ENCODE peak calls at places on chromosomes 12 and 14, in eight cellular contexts. I is CD8-positive, alpha-beta memory T cell; Z is activated naive CD4-positive, alpha-beta T cell treated with anti-CD3 and anti-CD28 coated beads, Interleukin-2, amount 50 U/mL, for 72 hours; J is left cardiac atrium; P is HTR-8/SVneo; G is KBM-7; V is SHP77 treated with DMSO at 0.1 percent for 48 hours; A is cardiac muscle cell. L is an unnamed sample.
A peak's percentile ranks its signal among the peaks of the same experiment; 100 is the strongest.

GRCh38 chr14:35420036-35420811 is 15.7 kb upstream of the NFKBIA start:
- DNase-seq in I (no peak), Z (no peak), J (no peak), P (peak; percentile 40), G (no peak), V (no peak), A (peak; percentile 50), L (no peak)

GRCh38 chr14:44988694-44989093 is 26.7 kb downstream of the TOGARAM1 start:
- DNase-seq in I (no peak), Z (no peak), J (no peak), P (no peak), G (no peak), V (no peak), A (peak; percentile 13), L (no peak)

GRCh38 chr12:131784909-131785762 is 43.1 kb upstream of the MMP17 start:
- DNase-seq in I (no peak), Z (no peak), J (no peak), P (no peak), G (no peak), V (no peak), A (no peak), L (no peak)

GRCh38 chr12:106655577-106655976 is 72.8 kb downstream of the RFX4 start:
- DNase-seq in I (no peak), Z (no peak), J (no peak), P (no peak), G (no peak), V (no peak), A (no peak), L (no peak)

GRCh38 chr14:104677506-104678332 is 11.7 kb upstream of the INF2 start:
- DNase-seq in I (peak; percentile 48), Z (peak; percentile 82), J (peak; percentile 86), P (peak; percentile 74), G (peak; percentile 95), V (peak; percentile 47), A (peak; percentile 86), L (no peak)

GRCh38 chr12:29208935-29209701 is 60.0 kb downstream of the FAR2 start:
- DNase-seq in I (no peak), Z (no peak), J (no peak), P (no peak), G (no peak), V (no peak), A (no peak), L (no peak)

GRCh38 chr12:132379996-132380395 is 50.6 kb upstream of the GALNT9 start:
- DNase-seq in I (no peak), Z (no peak), J (no peak), P (no peak), G (no peak), V (no peak), A (no peak), L (no peak)

GRCh38 chr14:95662376-95663186 is 23.6 kb upstream of the TCL1B start:
- DNase-seq in I (no peak), Z (no peak), J (no peak), P (no peak), G (no peak), V (no peak), A (no peak), L (no peak)

GRCh38 chr12:57829025-57829777 is 10.7 kb upstream of the AVIL start:
- DNase-seq in I (no peak), Z (no peak), J (no peak), P (no peak), G (peak; percentile 51), V (no peak), A (no peak), L (no peak)

GRCh38 chr14:72855913-72856312 is 38.0 kb downstream of the DPF3 start:
- DNase-seq in I (no peak), Z (no peak), J (no peak), P (no peak), G (no peak), V (no peak), A (no peak), L (no peak)

GRCh38 chr12:114616081-114616480 is 67.9 kb downstream of the TBX3 start:
- DNase-seq in I (no peak), Z (no peak), J (no peak), P (no peak), G (no peak), V (no peak), A (no peak), L (no peak)

GRCh38 chr12:45014396-45014795 is 36.5 kb downstream of the DBX2 start:
- DNase-seq in I (no peak), Z (no peak), J (no peak), P (no peak), G (no peak), V (no peak), A (no peak), L (no peak)

GRCh38 chr14:22545842-22546721 is 42.9 kb downstream of the DAD1 start:
- DNase-seq in I (no peak), Z (no peak), J (no peak), P (no peak), G (no peak), V (no peak), A (peak; percentile 72), L (no peak)

GRCh38 chr12:99079811-99080210 is 434.7 kb downstream of the APAF1 start:
- DNase-seq in I (no peak), Z (no peak), J (no peak), P (no peak), G (no peak), V (no peak), A (no peak), L (no peak)

GRCh38 chr14:89485264-89485663 is 68.2 kb upstream of the FOXN3 start:
- DNase-seq in I (no peak), Z (no peak), J (no peak), P (no peak), G (no peak), V (no peak), A (no peak), L (no peak)

GRCh38 chr12:45235087-45236025 is 19.5 kb downstream of the ANO6 start:
- DNase-seq in I (no peak), Z (no peak), J (no peak), P (no peak), G (no peak), V (no peak), A (peak; percentile 42), L (no peak)

GRCh38 chr12:125512541-125513298 is 447.5 kb downstream of the AACS start:
- DNase-seq in I (no peak), Z (no peak), J (no peak), P (no peak), G (peak; percentile 49), V (no peak), A (no peak), L (no peak)

GRCh38 chr14:99318091-99318958 is 46.3 kb upstream of the BCL11B start:
- DNase-seq in I (no peak), Z (no peak), J (no peak), P (no peak), G (no peak), V (no peak), A (no peak), L (no peak)

GRCh38 chr12:1920436-1920835 is 2.0 kb upstream of the CACNA2D4 start:
- DNase-seq in I (no peak), Z (no peak), J (no peak), P (no peak), G (peak; percentile 39), V (no peak), A (no peak), L (no peak)

GRCh38 chr12:1793426-1794210 is 26.7 kb upstream of the LRTM2 start:
- DNase-seq in I (no peak), Z (no peak), J (no peak), P (no peak), G (no peak), V (no peak), A (no peak), L (no peak)

GRCh38 chr12:6766651-6767300 is 613 bp downstream of the PTMS start:
- DNase-seq in I (peak; percentile 45), Z (no peak), J (peak; percentile 86), P (peak; percentile 72), G (peak; percentile 56), V (no peak), A (peak; percentile 76), L (peak; percentile 71)

GRCh38 chr14:56490379-56490778 is 89.2 kb upstream of the TMEM260 start:
- DNase-seq in I (no peak), Z (no peak), J (no peak), P (peak; percentile 53), G (peak; percentile 39), V (peak; percentile 23), A (peak; percentile 57), L (no peak)

GRCh38 chr14:34982421-34983147 is at the start of gene SRP54:
- DNase-seq in I (peak; percentile 100), Z (peak; percentile 99), J (peak; percentile 98), P (peak; percentile 97), G (peak; percentile 98), V (peak; percentile 99), A (peak; percentile 99), L (peak; percentile 74)

GRCh38 chr12:121637231-121637914 is 11.0 kb downstream of the ORAI1 start:
- DNase-seq in I (peak; percentile 41), Z (peak; percentile 79), J (no peak), P (no peak), G (no peak), V (no peak), A (no peak), L (peak; percentile 69)

GRCh38 chr12:75568387-75568786 is 57.0 kb upstream of the KRR1 start:
- DNase-seq in I (no peak), Z (no peak), J (no peak), P (no peak), G (no peak), V (no peak), A (no peak), L (no peak)

L was measured in GM12892.